ENCODE peak calls at places on chromosomes 2 and 18, in six cellular contexts. R is spleen; L is lower lobe of right lung; D is MM.1S; Z is tibial nerve; E is CD4-positive, CD25-positive, alpha-beta regulatory T cell. A is an unnamed sample. For H3K9me3, the result is how much of the 10 kb centered on the place peaks cover.

GRCh38 chr2:62202729-62203128 is 6.8 kb downstream of the B3GNT2 start:
- DNase-seq in R (no peak), L (no peak), D (no peak), Z (no peak), E (no peak), A (no peak)

GRCh38 chr2:228282371-228282770 is 100.9 kb upstream of the SPHKAP start:
- DNase-seq in R (no peak), L (no peak), D (no peak), Z (no peak), E (no peak), A (no peak)

GRCh38 chr2:181552808-181553207 is 95.6 kb downstream of the ITGA4 start:
- DNase-seq in R (no peak), L (no peak), D (no peak), Z (no peak), E (no peak), A (no peak)

GRCh38 chr18:7789853-7790552 is 222.9 kb downstream of the PTPRM start:
- DNase-seq in R (no peak), L (no peak), D (no peak), Z (no peak), E (no peak), A (no peak)

GRCh38 chr2:118016911-118017310 is 3.0 kb upstream of the CCDC93 start:
- DNase-seq in R (no peak), L (peak), D (no peak), Z (no peak), E (peak), A (no peak)

GRCh38 chr2:44120428-44120827 is 48.2 kb upstream of the PPM1B start:
- DNase-seq in R (no peak), L (no peak), D (peak), Z (no peak), E (peak), A (no peak)

GRCh38 chr2:10004836-10005235 is 38.5 kb upstream of the KLF11 start:
- DNase-seq in R (no peak), L (no peak), D (no peak), Z (no peak), E (no peak), A (no peak)

GRCh38 chr2:200360364-200360763 is 53.9 kb downstream of the SPATS2L start:
- DNase-seq in R (no peak), L (no peak), D (no peak), Z (no peak), E (no peak), A (no peak)

GRCh38 chr2:133596701-133597393 is 28.6 kb upstream of the NCKAP5 start:
- DNase-seq in R (no peak), L (no peak), D (no peak), Z (no peak), E (no peak), A (no peak)

GRCh38 chr18:55950379-55951166 is 362.6 kb upstream of the TCF4 start:
- DNase-seq in R (no peak), L (no peak), D (no peak), Z (no peak), E (no peak), A (no peak)

GRCh38 chr2:71827146-71827874 is 320.4 kb downstream of the CYP26B1 start:
- DNase-seq in R (no peak), L (no peak), D (no peak), Z (no peak), E (no peak), A (no peak)

GRCh38 chr2:119732026-119732425 is 27.7 kb upstream of the PTPN4 start:
- DNase-seq in R (no peak), L (no peak), D (no peak), Z (no peak), E (no peak), A (no peak)

GRCh38 chr2:207183506-207183905 is 17.8 kb upstream of the KLF7 start:
- DNase-seq in R (no peak), L (no peak), D (no peak), Z (no peak), E (no peak), A (no peak)

GRCh38 chr18:59899298-59900221 is at the start of gene PMAIP1:
- DNase-seq in R (peak), L (peak), D (peak), Z (peak), E (peak), A (peak)

GRCh38 chr18:63307555-63308200 is 11.9 kb downstream of the BCL2 start:
- DNase-seq in R (no peak), L (no peak), D (no peak), Z (no peak), E (no peak), A (no peak)

GRCh38 chr2:239526038-239526437 is 125.2 kb upstream of the HDAC4 start:
- DNase-seq in R (peak), L (peak), D (no peak), Z (no peak), E (no peak), A (no peak)

GRCh38 chr2:888906-889566 is 61.6 kb upstream of the SNTG2 start:
- DNase-seq in R (no peak), L (no peak), D (no peak), Z (no peak), E (no peak), A (peak)

GRCh38 chr2:19577668-19578067 is 219.2 kb upstream of the OSR1 start:
- DNase-seq in R (no peak), L (no peak), D (no peak), Z (no peak), E (no peak), A (no peak)

GRCh38 chr2:201781583-201782051 is 884 bp upstream of the ALS2 start:
- DNase-seq in R (no peak), L (no peak), D (peak), Z (no peak), E (peak), A (no peak)

GRCh38 chr2:135052997-135053474 is 944 bp downstream of the RAB3GAP1 start:
- DNase-seq in R (peak), L (peak), D (no peak), Z (no peak), E (peak), A (no peak)

GRCh38 chr2:88602022-88602421 is 25.2 kb downstream of the EIF2AK3 start:
- DNase-seq in R (no peak), L (no peak), D (no peak), Z (no peak), E (no peak), A (no peak)

GRCh38 chr2:15943378-15943851 is 3.1 kb downstream of the MYCN start:
- DNase-seq in R (no peak), L (no peak), D (no peak), Z (no peak), E (peak), A (no peak)

GRCh38 chr2:166972002-166972401 is 83.7 kb downstream of the XIRP2 start:
- DNase-seq in R (no peak), L (no peak), D (no peak), Z (no peak), E (no peak), A (no peak)

GRCh38 chr2:201218780-201219179 is 35.8 kb downstream of the CASP10 start:
- DNase-seq in R (no peak), L (no peak), D (no peak), Z (no peak), E (no peak), A (no peak)

GRCh38 chr2:182117203-182117602 is 131.6 kb downstream of the PPP1R1C start:
- DNase-seq in R (no peak), L (no peak), D (no peak), Z (no peak), E (no peak), A (no peak)

DNA sequence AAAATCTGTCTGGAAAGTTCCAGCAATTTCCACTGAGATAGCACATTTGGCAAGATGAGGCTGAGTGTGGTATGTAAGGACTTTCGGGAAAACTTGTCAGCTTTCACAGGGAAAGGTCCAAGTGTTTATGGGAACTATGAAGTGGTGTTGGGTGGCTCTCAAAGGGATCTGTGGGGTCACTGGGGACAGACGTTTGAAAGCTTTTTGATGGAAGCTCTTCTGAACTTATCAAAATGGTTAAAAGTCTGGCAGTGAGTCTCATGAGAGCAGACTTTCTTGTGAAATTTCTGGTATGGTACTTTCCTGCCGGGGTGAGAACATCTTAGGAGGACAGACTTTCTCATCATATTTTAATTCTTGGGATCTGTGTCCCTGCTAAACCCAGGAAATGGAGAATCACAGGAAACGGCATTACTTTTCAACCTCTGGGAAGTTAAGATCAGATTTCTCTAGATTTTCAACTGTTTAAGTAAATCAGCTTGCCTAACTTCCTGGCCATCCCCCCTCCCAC is 546.3 kb upstream of the ZEB2 start:
- DNase-seq in R (no peak), L (no peak), D (no peak), Z (no peak), E (no peak), A (no peak)
- H3K9me3 ChIP-seq in R (under half), L (under half), D (under half), Z (under half), E (under half), A (under half)

DNA sequence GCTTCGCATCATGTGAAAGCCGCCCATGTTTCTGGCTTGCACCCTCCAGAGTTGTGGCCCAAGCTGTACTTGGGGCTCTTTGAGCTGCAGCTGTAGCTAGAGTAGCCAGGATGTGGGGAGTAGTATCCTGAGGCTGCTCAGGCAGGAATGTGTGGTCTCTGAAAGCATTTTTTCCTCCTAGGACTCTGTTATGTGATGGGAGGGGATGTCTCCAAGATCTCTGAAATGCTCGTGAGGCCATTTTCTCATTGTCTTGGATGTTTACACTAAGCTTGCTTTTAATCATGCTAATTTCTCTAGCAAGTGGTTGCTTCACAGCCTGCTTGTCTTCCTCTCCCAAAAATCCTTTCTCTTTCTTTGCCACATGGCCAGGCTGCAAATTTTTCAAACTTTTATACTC is 687.6 kb downstream of the DCDC2C start:
- DNase-seq in R (no peak), L (no peak), D (no peak), Z (no peak), E (no peak), A (no peak)
- H3K9me3 ChIP-seq in R (under half), L (under half), D (under half), Z (under half), E (under half), A (under half)

GRCh38 chr2:176111891-176112374 is 4.6 kb upstream of the HOXD10 start:
- DNase-seq in R (no peak), L (no peak), D (no peak), Z (no peak), E (no peak), A (no peak)

GRCh38 chr2:176110975-176111663 is 4.0 kb downstream of the HOXD11 start:
- DNase-seq in R (no peak), L (no peak), D (peak), Z (no peak), E (peak), A (no peak)

GRCh38 chr2:176109226-176109954 is 2.3 kb downstream of the HOXD11 start:
- DNase-seq in R (peak), L (no peak), D (no peak), Z (no peak), E (no peak), A (no peak)

GRCh38 chr2:176107731-176108181 is 676 bp downstream of the HOXD11 start:
- DNase-seq in R (no peak), L (no peak), D (no peak), Z (no peak), E (no peak), A (no peak)

DNA sequence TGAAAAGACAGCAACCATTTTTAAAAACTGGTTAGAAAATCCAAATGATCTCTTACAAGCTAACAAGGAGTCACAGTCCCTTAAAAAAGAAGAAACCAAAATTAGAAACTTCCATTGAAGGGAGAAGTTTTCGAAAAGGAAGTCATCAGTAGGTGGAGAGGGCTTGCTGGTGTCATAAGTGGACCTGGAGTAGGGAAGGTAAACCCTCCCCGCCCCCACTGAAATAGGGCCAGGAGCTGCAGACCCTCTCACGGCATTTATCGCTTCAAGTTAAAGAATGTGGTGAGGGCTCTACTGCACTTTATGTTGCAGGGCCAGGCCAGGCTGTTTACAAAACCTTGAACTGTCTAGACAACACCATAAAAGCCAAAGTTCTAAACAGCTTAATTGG is 2.9 kb downstream of the HOXD11 start:
- DNase-seq in R (no peak), L (no peak), D (no peak), Z (no peak), E (no peak), A (no peak)
- H3K9me3 ChIP-seq in R (under half), L (under half), D (under half), Z (under half), E (under half), A (under half)

GRCh38 chr2:5673861-5674240 is 18.3 kb upstream of the SOX11 start:
- DNase-seq in R (no peak), L (no peak), D (no peak), Z (no peak), E (no peak), A (no peak)
- H3K9me3 ChIP-seq in R (under half), L (under half), D (under half), Z (under half), E (under half), A (under half)

GRCh38 chr2:173296235-173296634 is 58.4 kb upstream of the CDCA7 start:
- DNase-seq in R (no peak), L (no peak), D (peak), Z (no peak), E (peak), A (no peak)
- H3K9me3 ChIP-seq in R (half or more), L (under half), D (under half), Z (half or more), E (under half), A (under half)

GRCh38 chr2:179207047-179207446 is 57.6 kb downstream of the SESTD1 start:
- DNase-seq in R (no peak), L (no peak), D (no peak), Z (no peak), E (no peak), A (no peak)

GRCh38 chr2:179211355-179211754 is 53.3 kb downstream of the SESTD1 start:
- DNase-seq in R (no peak), L (no peak), D (no peak), Z (no peak), E (no peak), A (no peak)
- H3K9me3 ChIP-seq in R (under half), L (under half), D (under half), Z (under half), E (under half), A (under half)

GRCh38 chr2:215299337-215299859 is 12.5 kb upstream of the ATIC start:
- DNase-seq in R (peak), L (no peak), D (no peak), Z (no peak), E (no peak), A (no peak)

GRCh38 chr2:215290980-215291599 is 20.8 kb upstream of the ATIC start:
- DNase-seq in R (no peak), L (no peak), D (no peak), Z (no peak), E (no peak), A (no peak)

GRCh38 chr2:215288112-215288815 is 23.6 kb upstream of the ATIC start:
- DNase-seq in R (no peak), L (no peak), D (no peak), Z (no peak), E (no peak), A (no peak)

DNA sequence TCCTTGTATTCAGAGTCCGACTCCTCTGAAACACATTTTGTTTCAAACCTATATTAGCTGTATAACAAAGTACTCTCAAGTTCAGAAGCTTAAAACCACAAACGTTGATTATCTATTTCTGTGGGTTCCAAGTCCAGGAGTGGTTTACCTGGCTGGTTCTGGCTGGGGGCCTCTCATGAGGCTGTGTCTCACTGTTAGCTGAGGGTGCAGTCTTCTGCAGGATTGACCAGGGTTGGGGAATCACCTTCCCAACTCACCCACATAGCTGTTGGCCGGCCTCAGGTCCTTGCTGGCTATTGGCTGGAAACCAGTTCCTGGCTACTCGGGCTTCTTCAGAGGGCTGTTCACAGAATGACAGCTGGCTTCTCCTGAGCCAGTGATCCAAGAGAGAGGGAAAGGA is 18.0 kb upstream of the ATIC start:
- DNase-seq in R (peak), L (no peak), D (peak), Z (no peak), E (no peak), A (no peak)
- H3K9me3 ChIP-seq in R (under half), L (under half), D (under half), Z (under half), E (under half), A (under half)

A was measured in upper lobe of right lung.